ENCODE peak calls at places on chromosomes 13 and 19, in seven cellular contexts. Q is BJ, D is SK-N-SH, Z is AG04450, W is thoracic aorta, U is gastrocnemius medialis, K is Peyer's patch. L is an unnamed sample.

GRCh38 chr13:94061316-94061715 is 418.2 kb downstream of the DCT start:
- DNase-seq in Q (peak; percentile 63), D (no peak), K (no peak), W (no peak), Z (peak; percentile 13), U (no peak), L (no peak)

GRCh38 chr13:83827338-83827737 is 54.9 kb downstream of the SLITRK1 start:
- DNase-seq in Q (no peak), W (no peak), Z (no peak), K (no peak), U (no peak), D (no peak), L (no peak)

GRCh38 chr19:50780753-50781480 is 9.3 kb upstream of the ACP4 start:
- DNase-seq in Q (no peak), D (no peak), Z (no peak), U (no peak), W (no peak), K (no peak), L (no peak)

GRCh38 chr13:104773775-104774174 is 1707.6 kb upstream of the SLC10A2 start:
- DNase-seq in U (no peak), D (peak; percentile 11), W (no peak), Q (peak; percentile 7), K (no peak), Z (peak; percentile 21), L (no peak)

GRCh38 chr13:101919541-101920306 is 467.2 kb downstream of the ITGBL1 start:
- DNase-seq in D (peak; percentile 6), K (no peak), Z (no peak), Q (no peak), W (no peak), U (no peak), L (peak; percentile 92)

GRCh38 chr19:38544569-38545315 is 73.0 kb downstream of the MAP4K1 start:
- DNase-seq in K (no peak), W (no peak), U (no peak), D (no peak), Z (peak; percentile 7), Q (no peak), L (no peak)

GRCh38 chr19:38741670-38742069 is 2.6 kb downstream of the CAPN12 start:
- DNase-seq in W (no peak), U (no peak), K (no peak), Z (no peak), D (peak; percentile 11), Q (no peak), L (no peak)

GRCh38 chr13:85386424-85386823 is 412.8 kb downstream of the SLITRK6 start:
- DNase-seq in Q (no peak), K (no peak), U (no peak), D (peak; percentile 7), Z (no peak), W (no peak), L (no peak)

GRCh38 chr19:33394723-33395560 is 21.4 kb downstream of the CEBPG start:
- DNase-seq in U (peak; percentile 11), Z (no peak), Q (no peak), D (peak; percentile 38), K (no peak), W (no peak), L (no peak)

GRCh38 chr19:3275068-3275582 is 50.7 kb downstream of the CELF5 start:
- DNase-seq in K (no peak), U (no peak), Z (no peak), Q (no peak), D (no peak), W (no peak), L (no peak)

GRCh38 chr13:51425410-51426042 is 27.3 kb downstream of the INTS6 start:
- DNase-seq in D (no peak), K (no peak), Q (peak; percentile 17), W (no peak), Z (no peak), U (no peak), L (no peak)

GRCh38 chr13:28049215-28049614 is 51.2 kb downstream of the FLT3 start:
- DNase-seq in K (no peak), U (no peak), D (no peak), W (no peak), Z (no peak), Q (no peak), L (no peak)

GRCh38 chr13:40490086-40490723 is 176.2 kb downstream of the FOXO1 start:
- DNase-seq in W (no peak), K (peak; percentile 47), D (no peak), U (no peak), Q (no peak), Z (no peak), L (no peak)

GRCh38 chr19:38251564-38252051 is 4.6 kb downstream of the PPP1R14A start:
- DNase-seq in D (no peak), Q (no peak), Z (no peak), K (no peak), W (no peak), U (peak; percentile 30), L (peak; percentile 54)

GRCh38 chr13:39603424-39603947 is 493 bp upstream of the LHFPL6 start:
- DNase-seq in Z (no peak), W (no peak), Q (no peak), D (peak; percentile 25), U (peak; percentile 12), K (no peak), L (peak; percentile 73)

GRCh38 chr19:3908266-3909054 is 24.4 kb upstream of the NMRK2 start:
- DNase-seq in Z (no peak), D (no peak), U (no peak), K (no peak), Q (no peak), W (no peak), L (no peak)

GRCh38 chr13:66427330-66427990 is 802.7 kb downstream of the PCDH9 start:
- DNase-seq in U (no peak), Q (no peak), K (no peak), D (no peak), W (no peak), Z (no peak), L (no peak)

GRCh38 chr19:1819211-1819975 is 7.3 kb upstream of the ATP8B3 start:
- DNase-seq in U (no peak), Z (no peak), D (no peak), Q (no peak), K (no peak), W (no peak), L (no peak)

GRCh38 chr19:1817553-1818179 is 5.6 kb upstream of the ATP8B3 start:
- DNase-seq in Z (no peak), W (no peak), Q (no peak), U (no peak), K (no peak), D (no peak), L (no peak)

GRCh38 chr19:1818549-1819195 is 6.6 kb upstream of the ATP8B3 start:
- DNase-seq in K (no peak), Z (no peak), U (no peak), Q (no peak), W (no peak), D (no peak), L (no peak)

GRCh38 chr19:1822210-1822609 is 10.1 kb upstream of the ATP8B3 start:
- DNase-seq in Z (no peak), D (no peak), K (no peak), U (no peak), W (no peak), Q (no peak), L (no peak)

DNA sequence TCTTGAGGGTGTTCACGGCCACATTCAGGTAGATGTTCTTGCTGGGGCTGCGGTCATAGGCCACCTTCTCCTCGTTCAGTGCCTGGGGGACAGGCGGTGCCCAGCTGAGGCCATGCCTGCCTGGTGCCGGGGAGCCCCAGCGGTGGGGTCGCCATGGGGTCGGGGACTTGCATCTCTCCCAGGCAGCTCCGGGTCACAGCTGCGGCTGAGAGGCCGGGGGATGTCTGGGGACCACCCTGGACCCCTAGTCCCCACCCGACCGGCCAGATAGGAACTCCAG is 7.8 kb upstream of the ATP8B3 start:
- DNase-seq in D (no peak), Q (no peak), U (no peak), K (no peak), W (no peak), Z (no peak), L (no peak)
- TF ChIP-seq CTCF in D (no peak), Q (no peak), U (no peak), K (no peak), W (no peak), Z (no peak), L (no peak)

DNA sequence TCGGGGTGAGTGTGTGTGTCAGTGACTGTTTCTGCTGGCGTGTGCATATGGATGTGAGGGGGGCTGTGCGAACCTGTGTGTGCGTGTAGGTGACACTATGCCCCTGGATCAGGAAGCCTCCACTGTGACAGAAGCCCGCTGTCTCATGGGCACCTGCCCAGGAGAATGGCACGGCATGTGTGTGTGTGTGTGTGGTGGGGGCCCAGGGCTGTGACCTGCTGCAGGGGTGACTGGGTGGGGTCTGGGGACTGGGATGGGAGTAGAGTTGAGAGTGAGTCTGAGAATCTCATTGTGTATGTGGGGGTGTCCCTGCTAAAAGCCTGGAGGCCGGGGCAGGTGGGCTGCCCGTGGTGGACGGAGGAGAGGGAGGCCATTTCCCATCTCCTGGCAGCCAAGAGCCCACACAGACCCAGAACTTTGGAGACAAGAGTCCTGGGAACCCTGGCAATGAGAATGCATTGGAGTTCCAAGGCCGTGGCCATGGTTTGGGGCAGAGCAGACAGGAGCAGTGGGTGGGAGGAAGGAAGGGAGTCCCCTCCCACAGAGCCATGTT is 6.4 kb upstream of the TPM4 start:
- DNase-seq in Z (no peak), W (no peak), U (no peak), Q (no peak), D (no peak), K (no peak), L (no peak)
- H3K4me3 ChIP-seq in Z (peak overlapping the region; percentile 90), W (peak overlapping the region; percentile 94), U (no peak overlapping the region), Q (no peak overlapping the region), D (no peak overlapping the region), K (peak overlapping the region; percentile 12), L (no peak overlapping the region)

GRCh38 chr19:42356686-42357085 is 31.3 kb downstream of the MEGF8 start:
- DNase-seq in D (no peak), U (no peak), W (no peak), K (no peak), Z (no peak), Q (no peak), L (no peak)

GRCh38 chr19:42360787-42361544 is 29.1 kb downstream of the CNFN start:
- DNase-seq in D (peak; percentile 56), W (no peak), Z (no peak), U (no peak), K (no peak), Q (no peak), L (peak; percentile 80)

GRCh38 chr19:42355896-42356295 is 30.5 kb downstream of the MEGF8 start:
- DNase-seq in D (no peak), Q (no peak), W (no peak), U (no peak), K (no peak), Z (no peak), L (no peak)

GRCh38 chr19:42353341-42354015 is 28.0 kb downstream of the MEGF8 start:
- DNase-seq in K (no peak), D (no peak), U (no peak), Z (no peak), W (no peak), Q (no peak), L (no peak)

GRCh38 chr19:42357290-42357689 is 31.9 kb downstream of the MEGF8 start:
- DNase-seq in K (no peak), U (no peak), D (no peak), Z (no peak), W (no peak), Q (no peak), L (no peak)
- TF ChIP-seq CTCF in K (no peak), U (no peak), D (no peak), Z (no peak), W (no peak), Q (no peak), L (no peak)

DNA sequence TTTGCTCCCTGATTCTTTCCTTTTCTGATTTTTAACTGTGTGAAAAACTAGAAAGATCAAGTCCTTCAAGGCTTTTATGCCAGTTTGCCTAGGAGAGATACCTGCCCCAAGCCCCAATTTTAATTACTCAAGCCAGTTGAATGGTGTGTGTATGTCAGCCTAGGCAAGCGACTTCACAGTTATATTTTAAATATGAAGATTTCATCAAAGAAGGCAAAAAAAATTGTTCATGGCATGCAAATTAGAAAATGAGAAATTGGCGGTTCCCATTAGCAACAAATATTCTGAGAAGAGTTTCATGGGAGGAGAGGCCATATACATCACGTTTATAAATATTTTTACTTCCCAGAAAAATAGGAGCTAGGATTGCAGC is 167.6 kb downstream of the SLC7A1 start:
- DNase-seq in D (no peak), Q (no peak), Z (no peak), U (no peak), W (no peak), K (no peak), L (no peak)
- H3K4me3 ChIP-seq in D (peak overlapping the region; percentile 58), Q (peak overlapping the region; percentile 15), Z (peak overlapping the region; percentile 26), U (peak overlapping the region; percentile 22), W (peak overlapping the region; percentile 75), K (no peak overlapping the region), L (peak overlapping the region; percentile 78)